ENCODE peak calls at places on chromosome 18, in ten cellular contexts. N, O, C, R, E, Z, W, V, T and J are unnamed samples.

GRCh38 chr18:78670778-78671405 is 308.7 kb upstream of the SALL3 start:
- DNase-seq in W (no peak), Z (no peak), C (no peak), T (no peak), V (no peak), R (no peak), E (no peak), O (no peak), N (no peak), J (no peak)

GRCh38 chr18:1917546-1917945 is 653.8 kb downstream of the METTL4 start:
- DNase-seq in R (no peak), O (no peak), N (no peak), T (no peak), Z (no peak), W (no peak), E (no peak), C (no peak), V (no peak), J (no peak)

GRCh38 chr18:49921278-49922037 is 108.1 kb upstream of the ACAA2 start:
- DNase-seq in N (no peak), R (no peak), V (no peak), E (no peak), T (no peak), O (no peak), Z (no peak), C (no peak), W (no peak), J (no peak)

GRCh38 chr18:57776767-57777166 is 26.3 kb downstream of the ATP8B1 start:
- DNase-seq in N (no peak), V (no peak), R (no peak), O (no peak), Z (no peak), T (no peak), E (no peak), W (no peak), C (no peak), J (peak; percentile 94)

GRCh38 chr18:5970032-5970431 is 74.7 kb upstream of the TMEM200C start:
- DNase-seq in O (no peak), V (no peak), C (no peak), N (no peak), W (no peak), E (peak; percentile 87), R (no peak), Z (no peak), T (no peak), J (no peak)

GRCh38 chr18:45282101-45282812 is 333.0 kb upstream of the SLC14A2 start:
- DNase-seq in E (no peak), W (no peak), C (no peak), Z (no peak), O (no peak), T (no peak), R (no peak), V (no peak), N (no peak), J (peak; percentile 35)

GRCh38 chr18:48955528-48956261 is 4.9 kb upstream of the SMAD7 start:
- DNase-seq in W (peak; percentile 82), T (peak; percentile 75), E (no peak), O (no peak), V (no peak), Z (peak; percentile 89), C (peak; percentile 50), N (no peak), R (peak; percentile 53), J (no peak)

GRCh38 chr18:48884306-48885235 is 66.2 kb downstream of the SMAD7 start:
- DNase-seq in N (no peak), E (no peak), V (no peak), Z (no peak), W (peak; percentile 39), O (no peak), T (no peak), C (no peak), R (no peak), J (no peak)

GRCh38 chr18:39788395-39788794 is 2166.6 kb upstream of the PIK3C3 start:
- DNase-seq in C (no peak), E (no peak), T (no peak), W (no peak), Z (no peak), R (no peak), N (no peak), V (no peak), O (no peak), J (no peak)

GRCh38 chr18:76446746-76447267 is 48.2 kb downstream of the ZNF516 start:
- DNase-seq in Z (no peak), W (no peak), N (no peak), R (no peak), O (no peak), T (no peak), E (no peak), C (no peak), V (no peak), J (no peak)

GRCh38 chr18:35024965-35025364 is 16.2 kb upstream of the MAPRE2 start:
- DNase-seq in N (no peak), T (peak; percentile 83), W (peak; percentile 85), Z (peak; percentile 79), O (no peak), E (peak; percentile 13), C (peak; percentile 81), V (peak; percentile 55), R (peak; percentile 90), J (no peak)

GRCh38 chr18:382423-382984 is 114.7 kb upstream of the THOC1 start:
- DNase-seq in E (no peak), O (no peak), C (no peak), V (no peak), N (no peak), Z (no peak), R (no peak), T (no peak), W (no peak), J (no peak)

GRCh38 chr18:9862686-9863085 is 23.1 kb upstream of the TXNDC2 start:
- DNase-seq in Z (no peak), T (no peak), O (no peak), C (no peak), E (no peak), V (no peak), W (no peak), N (no peak), R (no peak), J (no peak)

GRCh38 chr18:71707985-71708500 is 836.1 kb downstream of the CBLN2 start:
- DNase-seq in T (no peak), Z (no peak), V (no peak), R (no peak), W (no peak), C (no peak), O (no peak), E (no peak), N (no peak), J (no peak)

GRCh38 chr18:54242327-54242726 is 17.9 kb upstream of the MBD2 start:
- DNase-seq in O (no peak), N (no peak), T (no peak), V (no peak), W (no peak), E (no peak), R (no peak), Z (no peak), C (no peak), J (no peak)

GRCh38 chr18:21612125-21613100 is at the start of gene SNRPD1:
- DNase-seq in T (peak; percentile 90), W (peak; percentile 85), R (peak; percentile 84), Z (peak; percentile 75), V (peak; percentile 63), E (peak; percentile 86), N (peak; percentile 73), C (peak; percentile 90), O (peak; percentile 78), J (peak; percentile 95)
- TF ChIP-seq POLR2A in T (no peak), W (peak; percentile 59), R (peak; percentile 86), Z (peak; percentile 42), V (no peak), E (peak; percentile 89), N (peak; percentile 84), C (no peak), O (peak; percentile 68), J (peak; percentile 94)

DNA sequence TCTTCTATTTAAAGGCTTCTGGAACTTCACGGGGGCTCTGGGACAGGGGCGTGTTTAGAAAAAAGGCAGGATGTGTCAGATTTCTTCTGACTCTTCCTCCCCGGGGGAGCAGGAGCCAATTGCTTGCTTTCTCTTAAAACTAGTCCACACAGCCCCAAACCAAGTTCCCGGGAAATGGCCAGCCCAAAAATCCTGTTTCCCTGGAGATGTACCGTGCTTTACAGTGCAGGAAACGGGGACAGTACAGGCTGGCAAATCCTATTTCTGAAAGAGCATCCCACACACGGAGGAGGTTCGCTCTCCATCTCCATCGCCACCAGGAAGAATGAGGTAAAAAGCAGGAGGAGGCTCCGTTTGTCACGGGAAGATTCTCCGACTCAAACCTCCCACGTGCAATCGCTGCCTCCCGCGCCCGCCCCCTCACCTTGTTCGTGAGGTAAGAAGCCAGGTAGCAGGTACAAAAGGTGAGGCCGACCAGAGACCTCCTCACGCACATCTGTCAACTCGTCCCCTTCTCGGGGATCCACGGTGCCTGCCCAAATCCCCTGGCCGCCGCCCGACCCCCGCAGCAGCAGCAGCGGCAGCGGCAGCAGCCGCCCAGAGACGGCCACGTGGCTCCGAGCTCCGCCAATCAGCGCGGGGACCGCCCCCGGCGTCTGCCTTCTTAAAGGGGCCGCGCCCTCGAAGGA is 15.6 kb upstream of the RIOK3 start:
- DNase-seq in N (peak; percentile 42), E (peak; percentile 39), O (peak; percentile 51), V (peak; percentile 75), C (peak; percentile 85), T (peak; percentile 87), Z (peak; percentile 68), W (peak; percentile 90), R (peak; percentile 76), J (peak; percentile 90)
- TF ChIP-seq POLR2A in N (peak; percentile 41), E (peak; percentile 81), O (peak; percentile 57), V (peak; percentile 21), C (no peak), T (no peak), Z (peak; percentile 10), W (no peak), R (peak; percentile 39), J (peak; percentile 49)

GRCh38 chr18:80147418-80148315 is 38.6 kb downstream of the ADNP2 start:
- DNase-seq in E (peak; percentile 77), O (peak; percentile 23), V (peak; percentile 82), Z (peak; percentile 73), W (peak; percentile 88), C (peak; percentile 83), N (no peak), T (peak; percentile 91), R (peak; percentile 91), J (peak; percentile 75)
- TF ChIP-seq POLR2A in E (peak; percentile 76), O (peak; percentile 89), V (no peak), Z (no peak), W (no peak), C (no peak), N (peak; percentile 61), T (no peak), R (peak; percentile 93), J (no peak)

GRCh38 chr18:24049142-24049541 is 34.6 kb downstream of the TTC39C start:
- DNase-seq in Z (no peak), C (no peak), W (no peak), T (no peak), O (no peak), R (no peak), V (no peak), E (no peak), N (no peak), J (no peak)
- TF ChIP-seq POLR2A in Z (no peak), C (no peak), W (no peak), T (no peak), O (no peak), R (no peak), V (no peak), E (no peak), N (no peak), J (no peak)